ENCODE peak calls at places on chromosomes 2 and 18, in seven cellular contexts. B is mesendoderm; Q is prostate gland; P is smooth muscle cell of the brain vasculature; I is stimulated activated naive CD4-positive, alpha-beta T cell; Y is body of pancreas; A is AG09319. R is an unnamed sample.

GRCh38 chr2:43026451-43027102 is 199.8 kb downstream of the ZFP36L2 start:
- DNase-seq in I (no peak), Y (no peak), P (no peak), A (no peak), B (no peak), Q (no peak), R (no peak)

GRCh38 chr18:35183846-35184245 is 57.0 kb upstream of the ZNF397 start:
- DNase-seq in B (no peak), A (no peak), I (no peak), P (no peak), Y (no peak), Q (no peak), R (no peak)

GRCh38 chr2:217989221-217989948 is 13.4 kb downstream of the TNS1 start:
- DNase-seq in P (no peak), B (no peak), A (no peak), Y (no peak), Q (no peak), I (no peak), R (no peak)

GRCh38 chr2:47519604-47520301 is 116.8 kb downstream of the MSH2 start:
- DNase-seq in Y (no peak), P (no peak), I (no peak), A (no peak), Q (no peak), B (no peak), R (no peak)

GRCh38 chr2:219298759-219299371 is 10.3 kb downstream of the PTPRN start:
- DNase-seq in A (peak), Y (peak), B (peak), Q (peak), I (peak), P (no peak), R (peak)

GRCh38 chr2:148982282-148982681 is 56.2 kb upstream of the LYPD6B start:
- DNase-seq in B (no peak), A (no peak), Q (no peak), P (no peak), I (no peak), Y (no peak), R (no peak)

GRCh38 chr18:8883409-8883668 is 178.0 kb downstream of the MTCL1 start:
- DNase-seq in P (no peak), I (no peak), B (no peak), A (no peak), Q (no peak), Y (no peak), R (no peak)

GRCh38 chr2:127422631-127423475 is 4.6 kb downstream of the PROC start:
- DNase-seq in B (peak), Q (no peak), P (no peak), Y (no peak), I (no peak), A (no peak), R (no peak)

GRCh38 chr18:43012951-43013350 is 102.5 kb downstream of the RIT2 start:
- DNase-seq in P (no peak), Q (no peak), B (no peak), Y (no peak), A (no peak), I (no peak), R (no peak)

GRCh38 chr2:170222298-170222697 is 44.4 kb downstream of the MYO3B start:
- DNase-seq in A (no peak), Q (no peak), B (peak), P (peak), I (no peak), Y (no peak), R (no peak)

GRCh38 chr2:134021830-134022524 is 231.9 kb upstream of the MGAT5 start:
- DNase-seq in I (no peak), P (no peak), A (no peak), Y (no peak), B (no peak), Q (no peak), R (no peak)

GRCh38 chr2:147560810-147561521 is 283.9 kb upstream of the ACVR2A start:
- DNase-seq in P (no peak), I (no peak), B (no peak), Q (no peak), Y (no peak), A (no peak), R (no peak)

GRCh38 chr2:200189964-200190363 is 116.5 kb upstream of the SPATS2L start:
- DNase-seq in P (no peak), Y (no peak), A (no peak), B (no peak), I (no peak), Q (no peak), R (no peak)

GRCh38 chr2:11541693-11542274 is 7.9 kb downstream of the GREB1 start:
- DNase-seq in A (no peak), Q (no peak), P (no peak), I (no peak), Y (no peak), B (no peak), R (no peak)

GRCh38 chr2:208315081-208315788 is 49.2 kb downstream of the PIKFYVE start:
- DNase-seq in Y (no peak), Q (no peak), B (no peak), A (peak), I (no peak), P (no peak), R (no peak)

GRCh38 chr2:140177081-140177480 is 1396.9 kb upstream of the NXPH2 start:
- DNase-seq in A (no peak), Q (no peak), B (no peak), I (no peak), Y (no peak), P (no peak), R (no peak)

GRCh38 chr2:64770781-64771334 is 117.1 kb upstream of the SERTAD2 start:
- DNase-seq in I (no peak), Y (no peak), A (peak), B (peak), Q (no peak), P (no peak), R (peak)

GRCh38 chr2:63654959-63655358 is 66.2 kb downstream of the MDH1 start:
- DNase-seq in P (no peak), A (no peak), I (no peak), Q (no peak), B (no peak), Y (no peak), R (no peak)

GRCh38 chr18:74806073-74806472 is 208.4 kb downstream of the ZNF407 start:
- DNase-seq in P (no peak), I (no peak), Q (no peak), B (peak), A (no peak), Y (no peak), R (no peak)

GRCh38 chr2:33529771-33530481 is 53.5 kb downstream of the RASGRP3 start:
- DNase-seq in Q (no peak), B (peak), P (no peak), A (peak), Y (no peak), I (no peak), R (peak)

GRCh38 chr2:23900927-23901322 is 26.0 kb downstream of the ATAD2B start:
- DNase-seq in P (peak), I (no peak), B (no peak), Y (no peak), Q (no peak), A (peak), R (no peak)

GRCh38 chr18:46750626-46751025 is 6.2 kb downstream of the ST8SIA5 start:
- DNase-seq in Q (no peak), A (no peak), B (no peak), Y (no peak), P (no peak), I (no peak), R (no peak)

GRCh38 chr2:121479882-121480522 is 50.7 kb upstream of the RNU4ATAC start:
- DNase-seq in A (no peak), I (no peak), Q (no peak), B (peak), P (no peak), Y (peak), R (no peak)

GRCh38 chr2:239150125-239151011 is 250.5 kb downstream of the HDAC4 start:
- DNase-seq in I (peak), Y (no peak), B (no peak), P (no peak), Q (no peak), A (no peak), R (no peak)

GRCh38 chr2:41610501-41611242 is 437.1 kb upstream of the PKDCC start:
- DNase-seq in B (no peak), I (no peak), Q (no peak), P (no peak), A (no peak), Y (no peak), R (no peak)

GRCh38 chr2:166042768-166043390 is 84.9 kb downstream of the SCN1A start:
- DNase-seq in B (no peak), Q (no peak), Y (no peak), I (no peak), A (no peak), P (no peak), R (no peak)

GRCh38 chr2:27133195-27133875 is 1.1 kb downstream of the PREB start:
- DNase-seq in Y (no peak), I (no peak), B (no peak), A (no peak), P (no peak), Q (no peak), R (no peak)

GRCh38 chr18:46482831-46483230 is 174.2 kb downstream of the LOXHD1 start:
- DNase-seq in I (no peak), Q (no peak), B (peak), P (no peak), Y (no peak), A (no peak), R (no peak)

GRCh38 chr2:53403836-53404413 is 363.7 kb upstream of the CHAC2 start:
- DNase-seq in A (no peak), B (no peak), P (no peak), Y (no peak), I (no peak), Q (no peak), R (peak)

GRCh38 chr2:102028470-102028869 is 36.7 kb downstream of the IL1R2 start:
- DNase-seq in A (no peak), I (no peak), B (no peak), P (no peak), Y (no peak), Q (no peak), R (no peak)

GRCh38 chr2:235864746-235865535 is 303.2 kb downstream of the GBX2 start:
- DNase-seq in A (peak), Q (no peak), Y (no peak), B (no peak), I (no peak), P (no peak), R (no peak)

GRCh38 chr2:241224068-241224850 is 35.8 kb downstream of the ANO7 start:
- DNase-seq in Y (no peak), I (no peak), A (no peak), P (peak), B (peak), Q (no peak), R (no peak)

GRCh38 chr18:47342566-47342965 is 91.1 kb upstream of the SKOR2 start:
- DNase-seq in B (no peak), Q (no peak), Y (no peak), I (no peak), A (no peak), P (no peak), R (no peak)

GRCh38 chr2:186518945-186519344 is 32.9 kb downstream of the ZC3H15 start:
- DNase-seq in A (no peak), Q (no peak), Y (no peak), B (no peak), P (no peak), I (no peak), R (no peak)